ENCODE peak calls at places on chromosomes 16 and 17, in four cellular contexts. C, X, K and B are unnamed samples.

GRCh38 chr17:72097144-72097543 is 23.7 kb upstream of the SOX9 start:
- DNase-seq in X (no peak), K (no peak), C (no peak), B (no peak)

GRCh38 chr16:77277571-77277970 is 78.4 kb downstream of the SYCE1L start:
- DNase-seq in X (no peak), K (no peak), C (no peak), B (no peak)

GRCh38 chr17:17511971-17512858 is 16.0 kb upstream of the RASD1 start:
- DNase-seq in K (no peak), C (no peak), X (no peak), B (no peak)

GRCh38 chr16:84943620-84944019 is 67.7 kb downstream of the ZDHHC7 start:
- DNase-seq in X (no peak), K (no peak), C (no peak), B (no peak)

GRCh38 chr17:58300336-58300735 is 19.6 kb upstream of the MPO start:
- DNase-seq in K (no peak), C (no peak), X (no peak), B (no peak)

GRCh38 chr17:30299000-30299399 is 7.3 kb upstream of the BLMH start:
- DNase-seq in X (no peak), C (no peak), K (no peak), B (no peak)

GRCh38 chr17:38869647-38870258 is at the start of gene LASP1:
- DNase-seq in X (peak; percentile 90), C (peak; percentile 96), K (peak; percentile 90), B (peak; percentile 77)

GRCh38 chr16:29775742-29776408 is 2.2 kb upstream of the ZG16 start:
- DNase-seq in C (no peak), X (no peak), K (no peak), B (no peak)

GRCh38 chr17:50565559-50566350 is 5.2 kb downstream of the CACNA1G start:
- DNase-seq in C (peak; percentile 94), X (no peak), K (no peak), B (no peak)

DNA sequence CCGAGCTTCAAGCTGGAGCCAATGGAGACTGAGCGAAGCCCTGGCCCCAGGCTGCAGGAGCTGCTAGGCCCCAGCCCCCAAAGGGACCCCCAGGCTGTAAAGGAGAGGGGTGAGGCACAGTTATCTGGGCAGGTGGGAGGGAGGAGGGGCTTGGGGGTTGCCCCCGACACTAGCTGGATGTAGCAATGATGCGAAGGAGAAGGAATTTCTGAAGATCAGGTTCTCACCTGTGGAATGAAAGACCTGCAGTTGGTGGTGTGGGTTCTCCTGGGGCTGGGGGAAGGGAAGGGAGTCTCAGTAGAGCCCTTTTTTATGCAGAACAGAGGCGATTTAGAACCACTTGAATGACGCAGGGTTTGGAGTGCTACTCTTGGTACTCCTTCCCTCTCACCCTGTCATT is 1.8 kb downstream of the ZNF263 start:
- DNase-seq in X (no peak), K (no peak), C (no peak), B (no peak)
- H3K9me3 ChIP-seq in X (peaks cover 28% of the 10 kb centered on the region), K (peaks cover 5% of the 10 kb centered on the region), C (peaks cover 14% of the 10 kb centered on the region), B (peaks cover 13% of the 10 kb centered on the region)

DNA sequence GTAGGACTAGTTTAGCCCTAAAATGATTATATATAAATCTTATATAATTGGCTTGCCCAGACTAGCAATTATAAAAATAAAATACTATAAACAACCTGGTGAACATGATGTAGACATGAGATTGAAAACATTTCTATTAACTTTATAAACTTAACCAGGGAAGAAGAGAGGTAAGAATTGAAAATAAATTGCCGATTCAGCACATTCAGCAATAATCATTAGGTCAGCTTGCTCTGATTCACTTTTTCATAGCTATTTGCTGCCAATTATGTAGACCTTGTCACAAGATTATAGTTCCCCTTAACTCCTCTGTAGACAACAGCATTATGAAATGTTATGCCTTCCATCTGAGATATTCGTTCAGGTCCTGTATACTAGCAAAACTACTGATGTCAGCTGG is 199.3 kb upstream of the CA10 start:
- DNase-seq in X (no peak), C (no peak), K (no peak), B (no peak)
- H3K9me3 ChIP-seq in X (peaks cover 11% of the 10 kb centered on the region), C (peaks cover 11% of the 10 kb centered on the region), K (no peaks in the 10 kb centered on the region), B (no peaks in the 10 kb centered on the region)

DNA sequence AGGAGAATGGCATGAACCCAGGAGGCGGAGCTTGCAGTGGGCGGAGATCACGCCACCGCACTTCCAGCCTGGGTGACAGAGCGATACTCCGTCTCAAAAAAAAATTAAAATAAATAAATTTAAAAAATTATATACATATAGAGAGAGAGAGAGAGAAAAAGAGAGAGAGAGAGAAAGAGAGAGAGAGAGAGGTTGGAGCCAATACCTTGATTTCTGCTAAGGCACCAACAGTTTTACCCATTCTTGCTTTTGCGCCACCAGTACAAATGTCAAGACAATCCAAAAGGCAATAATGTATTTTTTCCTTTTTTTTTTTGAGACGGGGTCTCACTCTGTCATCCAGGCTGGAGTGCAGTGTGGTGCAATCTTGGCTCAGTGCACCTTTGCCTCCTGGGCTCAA is 17.2 kb downstream of the BRIP1 start:
- DNase-seq in K (no peak), X (no peak), C (no peak), B (no peak)
- H3K9me3 ChIP-seq in K (no peaks in the 10 kb centered on the region), X (no peaks in the 10 kb centered on the region), C (no peaks in the 10 kb centered on the region), B (no peaks in the 10 kb centered on the region)

GRCh38 chr17:21687136-21687953 is 5.0 kb upstream of the KCNJ18 start:
- DNase-seq in C (no peak), X (no peak), K (no peak), B (no peak)
- H3K9me3 ChIP-seq in C (no peaks in the 10 kb centered on the region), X (no peaks in the 10 kb centered on the region), K (no peaks in the 10 kb centered on the region), B (no peaks in the 10 kb centered on the region)